ENCODE peak calls at places on chromosomes 5 and 9, in eight cellular contexts. D is tibial nerve, E is stomach, O is A549, X is body of pancreas, I is thyroid gland, P is heart left ventricle, B is esophagus squamous epithelium. J is an unnamed sample.

GRCh38 chr9:9998491-9999287 is 614.1 kb downstream of the PTPRD start:
- DNase-seq in I (no peak), X (no peak), P (no peak), O (no peak), E (no peak), B (no peak), D (no peak), J (no peak)

GRCh38 chr5:157890825-157891587 is 32.1 kb upstream of the CLINT1 start:
- DNase-seq in X (no peak), D (no peak), P (no peak), I (no peak), O (no peak), E (no peak), B (no peak), J (no peak)

GRCh38 chr5:111223790-111224560 is at the start of gene CAMK4:
- DNase-seq in E (peak), B (no peak), P (peak), O (peak), X (peak), D (peak), I (peak), J (no peak)

GRCh38 chr9:83299556-83299955 is 236.6 kb upstream of the RASEF start:
- DNase-seq in P (no peak), E (no peak), D (no peak), I (no peak), B (no peak), X (no peak), O (peak), J (peak)

GRCh38 chr9:73179594-73179993 is 27.9 kb downstream of the ANXA1 start:
- DNase-seq in I (no peak), P (no peak), D (no peak), E (no peak), X (no peak), O (no peak), B (no peak), J (no peak)

GRCh38 chr9:37515620-37516258 is 30.0 kb downstream of the POLR1E start:
- DNase-seq in O (no peak), I (no peak), X (no peak), D (no peak), P (no peak), B (no peak), E (no peak), J (no peak)

GRCh38 chr9:90842378-90842777 is 40.8 kb downstream of the SYK start:
- DNase-seq in E (no peak), D (no peak), B (no peak), O (no peak), X (no peak), I (no peak), P (no peak), J (no peak)

GRCh38 chr5:116456036-116456435 is 118.6 kb downstream of the SEMA6A start:
- DNase-seq in D (no peak), X (no peak), O (no peak), E (no peak), I (no peak), P (no peak), B (no peak), J (no peak)

GRCh38 chr9:104361207-104361606 is 142.9 kb upstream of the OR13F1 start:
- DNase-seq in X (no peak), P (peak), E (no peak), D (no peak), O (no peak), B (no peak), I (no peak), J (no peak)

GRCh38 chr9:137218754-137219271 is 3.2 kb downstream of the RNF208 start:
- DNase-seq in B (no peak), D (no peak), E (peak), P (no peak), X (peak), I (no peak), O (peak), J (no peak)

GRCh38 chr9:133443982-133444381 is 15.8 kb upstream of the CACFD1 start:
- DNase-seq in B (no peak), E (no peak), O (no peak), D (no peak), P (no peak), X (no peak), I (no peak), J (no peak)

GRCh38 chr5:116947691-116948528 is 373.3 kb upstream of the SEMA6A start:
- DNase-seq in X (peak), O (peak), I (peak), B (no peak), E (peak), P (peak), D (peak), J (peak)

GRCh38 chr5:178415353-178415752 is 174.8 kb downstream of the COL23A1 start:
- DNase-seq in E (no peak), P (no peak), O (no peak), B (no peak), I (no peak), X (no peak), D (no peak), J (no peak)

GRCh38 chr5:39025456-39025855 is 48.7 kb downstream of the RICTOR start:
- DNase-seq in D (no peak), E (no peak), X (no peak), B (no peak), O (no peak), P (no peak), I (no peak), J (no peak)

GRCh38 chr5:132294728-132295504 is 722 bp downstream of the SLC22A4 start:
- DNase-seq in X (peak), O (peak), I (peak), P (peak), D (no peak), B (peak), E (peak), J (peak)
- TF ChIP-seq POLR2A in X (no peak), O (no peak), I (no peak), P (no peak), D (no peak), B (no peak), E (no peak), J (no peak)

DNA sequence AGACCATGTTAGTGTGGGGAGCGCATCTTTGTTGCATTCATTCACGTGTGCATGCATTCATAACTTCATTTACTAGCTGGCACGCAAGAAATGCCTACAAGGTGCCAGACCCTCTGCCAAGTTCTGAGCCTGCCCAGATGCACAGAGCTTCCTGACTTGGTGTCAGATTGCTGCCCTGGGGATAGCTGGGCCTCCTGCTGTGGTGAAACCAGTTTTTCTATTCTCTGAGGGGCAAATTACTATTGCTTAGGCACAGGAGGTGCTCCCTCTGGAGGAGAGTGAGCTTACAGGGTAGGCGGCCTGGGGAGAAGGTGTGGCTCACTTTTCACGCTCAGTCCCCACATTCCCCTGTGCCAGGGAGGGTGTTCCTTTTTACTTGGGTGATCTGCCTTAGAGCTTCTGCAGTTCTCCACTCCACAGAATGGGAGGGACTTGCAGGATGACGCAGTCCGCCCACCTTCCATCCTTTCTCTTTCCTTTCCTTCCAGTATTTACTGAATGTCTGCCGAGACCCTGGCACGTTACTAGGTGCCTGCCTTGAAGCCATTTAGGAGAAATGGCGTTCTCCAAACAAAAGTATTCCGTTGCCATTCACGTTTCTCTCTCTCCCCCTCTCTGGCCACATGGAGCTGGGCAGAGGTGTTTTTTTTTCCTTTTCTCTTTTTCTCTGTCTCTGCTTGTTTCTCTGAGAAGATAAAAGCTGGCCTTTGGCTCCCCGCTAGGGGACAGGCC is 27.9 kb upstream of the CTNNA1 start:
- DNase-seq in O (no peak), I (peak), D (peak), X (peak), B (no peak), P (peak), E (peak), J (peak)
- H3K4me3 ChIP-seq in O (no peak), I (no peak), D (peak), X (no peak), B (no peak), P (peak), E (no peak), J (no peak)

GRCh38 chr9:125522328-125522725 is 184.7 kb downstream of the MAPKAP1 start:
- DNase-seq in I (peak), B (no peak), P (no peak), O (no peak), X (no peak), D (no peak), E (no peak), J (no peak)
- TF ChIP-seq POLR2A in I (no peak), B (no peak), P (no peak), O (no peak), X (no peak), D (no peak), E (no peak), J (no peak)

GRCh38 chr9:13033959-13034695 is 245.4 kb downstream of the MPDZ start:
- DNase-seq in X (peak), E (peak), D (peak), B (no peak), P (peak), O (peak), I (peak), J (peak)
- H3K4me3 ChIP-seq in X (no peak), E (peak), D (peak), B (no peak), P (peak), O (peak), I (no peak), J (no peak)

GRCh38 chr5:43484049-43484849 is 584 bp upstream of the TMEM267 start:
- DNase-seq in P (peak), B (peak), D (peak), E (peak), O (peak), I (peak), X (peak), J (peak)
- TF ChIP-seq POLR2A in P (no peak), B (no peak), D (peak), E (no peak), O (no peak), I (peak), X (peak), J (no peak)

DNA sequence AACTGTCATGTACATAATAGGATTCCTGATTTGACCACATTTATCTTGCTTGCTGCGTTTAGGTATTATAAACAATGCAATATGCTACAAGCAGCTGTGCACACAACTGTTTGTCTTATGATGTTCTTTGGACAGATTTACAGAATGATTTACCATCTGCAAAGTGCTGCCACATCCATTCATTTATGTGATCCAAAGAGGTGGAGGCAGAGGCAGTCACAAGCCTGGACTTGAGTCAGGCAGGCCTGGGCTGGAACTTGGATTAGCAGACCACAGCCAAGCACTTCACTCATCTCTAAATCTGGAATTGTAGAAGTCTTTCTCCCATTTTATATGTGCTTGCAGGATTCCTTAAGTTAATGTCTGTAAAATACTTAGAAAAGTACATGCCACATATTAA is 149.0 kb downstream of the INSYN2B start:
- DNase-seq in E (no peak), I (no peak), D (no peak), B (no peak), X (no peak), P (no peak), O (no peak), J (no peak)
- H3K4me3 ChIP-seq in E (no peak), I (no peak), D (no peak), B (no peak), X (no peak), P (no peak), O (no peak), J (no peak)

DNA sequence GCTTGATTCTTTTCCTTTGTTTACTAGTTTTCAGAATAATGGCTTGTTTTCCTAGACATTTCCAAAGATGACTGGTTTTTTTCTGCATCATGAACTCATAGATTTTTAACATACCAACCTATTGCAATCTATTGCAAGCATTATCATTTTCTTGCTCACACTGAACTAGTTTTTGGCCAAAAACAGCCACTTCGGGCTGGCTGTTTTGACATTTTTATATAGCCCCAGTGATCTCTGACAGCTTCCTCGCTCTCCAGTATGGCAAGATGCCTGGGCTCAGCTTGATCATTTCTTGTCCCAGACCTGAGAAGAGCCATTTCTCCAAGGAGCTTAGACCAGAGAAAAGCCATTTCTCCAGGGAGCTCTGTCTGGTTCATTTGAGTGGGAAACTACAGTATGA is 94.3 kb upstream of the MAMDC2 start:
- DNase-seq in I (no peak), D (no peak), P (no peak), E (no peak), X (no peak), O (no peak), B (no peak), J (no peak)
- TF ChIP-seq POLR2A in I (no peak), D (no peak), P (no peak), E (no peak), X (no peak), O (no peak), B (no peak), J (no peak)

GRCh38 chr5:59789894-59790293 is 103.6 kb downstream of the PDE4D start:
- DNase-seq in O (no peak), P (no peak), B (no peak), I (no peak), D (no peak), E (no peak), X (no peak), J (no peak)

GRCh38 chr5:59791602-59792001 is 101.9 kb downstream of the PDE4D start:
- DNase-seq in I (no peak), B (no peak), D (no peak), X (no peak), P (no peak), O (no peak), E (no peak), J (no peak)

GRCh38 chr5:59791131-59791485 is 102.4 kb downstream of the PDE4D start:
- DNase-seq in I (no peak), B (no peak), E (no peak), O (no peak), P (no peak), X (no peak), D (no peak), J (no peak)

GRCh38 chr5:59789197-59789596 is 104.3 kb downstream of the PDE4D start:
- DNase-seq in D (no peak), E (no peak), P (no peak), B (no peak), I (no peak), O (no peak), X (no peak), J (no peak)

GRCh38 chr5:59790399-59791130 is 103.0 kb downstream of the PDE4D start:
- DNase-seq in I (no peak), P (no peak), X (no peak), E (no peak), D (no peak), B (no peak), O (no peak), J (no peak)
- H3K4me3 ChIP-seq in I (no peak), P (peak), X (no peak), E (no peak), D (no peak), B (no peak), O (peak), J (no peak)

GRCh38 chr9:121353246-121353975 is 16.6 kb downstream of the STOM start:
- DNase-seq in I (no peak), E (no peak), X (no peak), D (no peak), P (no peak), B (no peak), O (no peak), J (no peak)
- TF ChIP-seq POLR2A in I (no peak), E (no peak), X (no peak), D (no peak), P (no peak), B (no peak), O (no peak), J (no peak)

GRCh38 chr5:149410721-149411432 is 31.8 kb upstream of the IL17B start:
- DNase-seq in B (no peak), E (no peak), O (no peak), D (no peak), X (no peak), P (no peak), I (no peak), J (no peak)

GRCh38 chr5:149412783-149413476 is 33.8 kb upstream of the IL17B start:
- DNase-seq in I (no peak), E (no peak), O (no peak), B (no peak), X (no peak), P (no peak), D (no peak), J (no peak)

GRCh38 chr5:149410071-149410470 is 31.0 kb upstream of the IL17B start:
- DNase-seq in P (no peak), E (no peak), X (no peak), D (no peak), I (no peak), B (no peak), O (no peak), J (no peak)

GRCh38 chr5:149413477-149414210 is 34.6 kb upstream of the IL17B start:
- DNase-seq in E (no peak), B (no peak), P (no peak), X (no peak), O (no peak), D (no peak), I (no peak), J (no peak)

GRCh38 chr5:149411738-149412519 is 32.8 kb upstream of the IL17B start:
- DNase-seq in I (no peak), E (no peak), O (no peak), B (no peak), X (no peak), D (no peak), P (no peak), J (no peak)
- H3K4me3 ChIP-seq in I (no peak), E (peak), O (no peak), B (peak), X (no peak), D (peak), P (peak), J (no peak)